ENCODE peak calls at places on chromosomes 6 and 20, in eight cellular contexts. H is tibial artery, A is A549, V is pancreas, R is iPS DF 6.9, S is neuronal stem cell, Q is epithelial cell of prostate, X is HepG2. I is an unnamed sample.
A peak's percentile ranks its signal among the peaks of the same experiment; 100 is the strongest.

GRCh38 chr20:10313701-10314100 is 95.1 kb downstream of the SNAP25 start:
- DNase-seq in H (no peak), A (no peak), V (no peak), R (no peak), S (peak; percentile 37), Q (no peak), X (no peak), I (no peak)

GRCh38 chr6:26607434-26608230 is 10.9 kb downstream of the ABT1 start:
- DNase-seq in H (no peak), A (peak; percentile 54), V (no peak), R (no peak), S (peak; percentile 37), Q (no peak), X (peak; percentile 72), I (peak; percentile 29)

GRCh38 chr6:170074907-170075306 is 216.0 kb downstream of the DLL1 start:
- DNase-seq in H (no peak), A (no peak), V (no peak), R (no peak), S (no peak), Q (no peak), X (no peak), I (no peak)

GRCh38 chr6:31180500-31180899 is 10.0 kb upstream of the POU5F1 start:
- DNase-seq in H (peak; percentile 32), A (no peak), V (peak; percentile 67), R (no peak), S (no peak), Q (no peak), X (no peak), I (no peak)

GRCh38 chr6:87698618-87699017 is 3.4 kb downstream of the AKIRIN2 start:
- DNase-seq in H (no peak), A (no peak), V (no peak), R (no peak), S (no peak), Q (no peak), X (no peak), I (no peak)

GRCh38 chr20:47531468-47531867 is 29.8 kb downstream of the NCOA3 start:
- DNase-seq in H (no peak), A (no peak), V (no peak), R (no peak), S (no peak), Q (no peak), X (no peak), I (no peak)

GRCh38 chr6:37583261-37583660 is 83.6 kb upstream of the CCDC167 start:
- DNase-seq in H (no peak), A (no peak), V (no peak), R (no peak), S (no peak), Q (no peak), X (no peak), I (no peak)

GRCh38 chr6:109424946-109425345 is 15.5 kb downstream of the PPIL6 start:
- DNase-seq in H (no peak), A (no peak), V (no peak), R (no peak), S (no peak), Q (no peak), X (no peak), I (no peak)

GRCh38 chr20:13318871-13319521 is 97.9 kb downstream of the ISM1 start:
- DNase-seq in H (no peak), A (no peak), V (no peak), R (no peak), S (no peak), Q (no peak), X (no peak), I (no peak)

GRCh38 chr6:71383891-71384489 is 95.4 kb downstream of the OGFRL1 start:
- DNase-seq in H (no peak), A (peak; percentile 48), V (no peak), R (no peak), S (peak; percentile 38), Q (no peak), X (peak; percentile 15), I (no peak)

GRCh38 chr6:13883966-13884365 is 40.8 kb upstream of the RNF182 start:
- DNase-seq in H (no peak), A (no peak), V (no peak), R (no peak), S (no peak), Q (no peak), X (no peak), I (no peak)

GRCh38 chr6:1481326-1481725 is 92.0 kb downstream of the FOXF2 start:
- DNase-seq in H (no peak), A (peak; percentile 73), V (no peak), R (no peak), S (no peak), Q (no peak), X (no peak), I (no peak)

GRCh38 chr6:147614501-147614900 is 106.0 kb downstream of the SAMD5 start:
- DNase-seq in H (no peak), A (no peak), V (no peak), R (no peak), S (no peak), Q (no peak), X (no peak), I (no peak)

GRCh38 chr20:24046905-24047304 is 58.3 kb upstream of the GGTLC1 start:
- DNase-seq in H (no peak), A (no peak), V (no peak), R (no peak), S (no peak), Q (no peak), X (no peak), I (no peak)

GRCh38 chr6:13915566-13916229 is 9.1 kb upstream of the RNF182 start:
- DNase-seq in H (no peak), A (no peak), V (no peak), R (no peak), S (no peak), Q (no peak), X (no peak), I (peak; percentile 15)

DNA sequence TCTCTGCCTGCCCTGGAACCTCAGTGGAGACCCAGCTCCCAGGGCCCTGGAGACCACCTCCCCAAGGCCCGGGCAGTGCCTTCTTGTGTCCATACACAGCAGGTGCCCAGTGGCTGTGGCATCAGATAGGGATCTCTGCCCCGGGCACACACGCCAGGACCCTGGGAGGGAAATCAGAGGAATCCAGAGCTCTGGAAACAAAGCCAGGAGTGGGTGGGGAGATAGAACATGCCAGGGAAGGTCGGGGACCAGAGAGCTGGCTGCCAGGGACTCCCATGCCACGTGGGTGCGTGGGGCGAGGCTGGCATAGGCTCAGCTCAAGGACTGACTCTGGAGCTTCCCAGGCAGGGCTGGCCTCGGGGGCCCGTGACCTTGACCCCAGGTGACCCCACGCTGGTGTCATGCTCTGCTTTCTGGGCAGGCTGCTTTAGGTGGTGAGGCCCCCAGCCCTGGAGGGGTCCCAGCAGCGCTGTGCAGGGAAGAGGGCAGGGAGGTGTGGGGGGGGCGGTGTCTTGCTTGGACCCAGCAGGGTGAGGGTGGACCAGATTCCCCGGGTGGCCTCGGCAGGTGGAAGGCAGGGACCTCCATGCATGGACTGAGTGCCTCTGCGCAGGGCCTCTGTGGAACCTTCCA is 17.6 kb upstream of the GATA5 start:
- DNase-seq in H (no peak), A (no peak), V (no peak), R (no peak), S (no peak), Q (no peak), X (no peak), I (no peak)
- H3K27ac ChIP-seq in H (no peak overlapping the region), A (no peak overlapping the region), V (no peak overlapping the region), R (no peak overlapping the region), S (no peak overlapping the region), Q (no peak overlapping the region), X (no peak overlapping the region), I (no peak overlapping the region)

GRCh38 chr20:1321654-1321939 is 7.3 kb downstream of the SDCBP2 start:
- DNase-seq in H (no peak), A (no peak), V (no peak), R (no peak), S (no peak), Q (no peak), X (no peak), I (no peak)
- H3K27ac ChIP-seq in H (no peak overlapping the region), A (no peak overlapping the region), V (no peak overlapping the region), R (no peak overlapping the region), S (no peak overlapping the region), Q (no peak overlapping the region), X (no peak overlapping the region), I (no peak overlapping the region)

GRCh38 chr6:3266170-3266569 is 7.4 kb downstream of the PSMG4 start:
- DNase-seq in H (no peak), A (no peak), V (no peak), R (no peak), S (no peak), Q (no peak), X (no peak), I (no peak)

GRCh38 chr6:3263091-3263490 is 4.3 kb downstream of the PSMG4 start:
- DNase-seq in H (no peak), A (no peak), V (no peak), R (no peak), S (no peak), Q (no peak), X (no peak), I (no peak)

GRCh38 chr6:3264356-3264755 is 5.6 kb downstream of the PSMG4 start:
- DNase-seq in H (no peak), A (no peak), V (no peak), R (no peak), S (no peak), Q (no peak), X (no peak), I (no peak)

GRCh38 chr6:3267162-3267561 is 8.4 kb downstream of the PSMG4 start:
- DNase-seq in H (no peak), A (no peak), V (no peak), R (no peak), S (no peak), Q (no peak), X (no peak), I (no peak)

DNA sequence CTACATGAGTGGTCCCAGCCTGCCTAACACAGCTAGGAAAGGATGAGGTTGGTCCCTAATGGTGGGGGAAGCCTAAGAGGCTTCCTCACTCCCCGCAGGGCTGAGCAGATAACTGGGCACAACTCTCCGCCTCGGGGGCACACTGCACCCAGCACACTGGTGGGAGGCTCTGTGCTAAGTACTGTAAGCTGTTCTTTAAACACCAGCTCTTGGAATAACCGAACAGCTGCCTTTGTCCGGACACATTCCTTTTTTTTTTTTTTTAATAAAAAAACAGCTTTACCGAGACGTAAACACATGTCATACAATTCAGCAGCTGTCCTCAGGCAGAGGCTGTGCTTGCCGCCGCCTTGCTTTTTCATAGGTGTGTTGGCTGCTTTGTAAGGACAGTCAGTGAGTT is 6.9 kb downstream of the PSMG4 start:
- DNase-seq in H (no peak), A (no peak), V (no peak), R (no peak), S (no peak), Q (no peak), X (no peak), I (no peak)
- H3K27ac ChIP-seq in H (no peak overlapping the region), A (no peak overlapping the region), V (no peak overlapping the region), R (no peak overlapping the region), S (no peak overlapping the region), Q (no peak overlapping the region), X (no peak overlapping the region), I (no peak overlapping the region)

GRCh38 chr20:56088381-56088780 is 83.1 kb upstream of the CBLN4 start:
- DNase-seq in H (no peak), A (no peak), V (no peak), R (no peak), S (no peak), Q (no peak), X (no peak), I (peak; percentile 22)

GRCh38 chr20:56091635-56092180 is 86.4 kb upstream of the CBLN4 start:
- DNase-seq in H (no peak), A (no peak), V (no peak), R (no peak), S (no peak), Q (peak; percentile 24), X (no peak), I (no peak)

GRCh38 chr20:56094228-56094627 is 88.9 kb upstream of the CBLN4 start:
- DNase-seq in H (no peak), A (no peak), V (no peak), R (no peak), S (no peak), Q (no peak), X (no peak), I (no peak)
- H3K27ac ChIP-seq in H (no peak overlapping the region), A (no peak overlapping the region), V (no peak overlapping the region), R (no peak overlapping the region), S (no peak overlapping the region), Q (no peak overlapping the region), X (no peak overlapping the region), I (no peak overlapping the region)

I was measured in caudate nucleus.